ENCODE peak calls at places on chromosome 4, in ten cellular contexts. J is CD8-positive, alpha-beta T cell; M is right cardiac atrium; T is fibroblast of lung; W is pancreas; G is breast epithelium; N is GM23338; Z is IMR-90; Q is astrocyte; L is HL-60. V is an unnamed sample.

GRCh38 chr4:150256841-150257273 is 178.6 kb downstream of the DCLK2 start:
- DNase-seq in G (no peak), Q (no peak), T (no peak), W (no peak), L (peak), N (peak), J (no peak), Z (no peak), M (no peak), V (no peak)

GRCh38 chr4:71184195-71184781 is 154.5 kb upstream of the SLC4A4 start:
- DNase-seq in T (peak), L (peak), M (peak), N (peak), W (no peak), Q (peak), Z (peak), G (no peak), J (peak), V (no peak)

GRCh38 chr4:18155062-18156041 is 133.8 kb upstream of the LCORL start:
- DNase-seq in L (no peak), N (no peak), Z (no peak), G (no peak), Q (no peak), J (no peak), W (no peak), T (no peak), M (no peak), V (no peak)

GRCh38 chr4:71195932-71196331 is 142.9 kb upstream of the SLC4A4 start:
- DNase-seq in N (peak), Q (peak), G (no peak), Z (peak), L (no peak), T (peak), J (no peak), W (no peak), M (no peak), V (no peak)

GRCh38 chr4:75995727-75996126 is 5.0 kb upstream of the SDAD1 start:
- DNase-seq in N (peak), L (peak), G (no peak), Z (peak), M (no peak), Q (peak), J (no peak), W (no peak), T (peak), V (no peak)

GRCh38 chr4:122121593-122121992 is 30.5 kb upstream of the BLTP1 start:
- DNase-seq in L (no peak), N (no peak), W (no peak), M (no peak), T (no peak), G (no peak), Z (no peak), Q (no peak), J (no peak), V (no peak)

GRCh38 chr4:89981789-89982334 is 87.2 kb downstream of the MMRN1 start:
- DNase-seq in W (no peak), Z (no peak), Q (no peak), G (no peak), L (no peak), T (no peak), J (no peak), M (no peak), N (no peak), V (no peak)

GRCh38 chr4:1778642-1779392 is 14.3 kb upstream of the FGFR3 start:
- DNase-seq in Q (no peak), G (no peak), N (no peak), L (no peak), Z (no peak), W (no peak), M (no peak), J (no peak), T (no peak), V (no peak)

GRCh38 chr4:26178874-26179273 is 141.9 kb upstream of the RBPJ start:
- DNase-seq in J (no peak), N (no peak), G (no peak), Z (no peak), Q (no peak), T (peak), L (no peak), M (peak), W (no peak), V (peak)

GRCh38 chr4:188986271-188986689 is 847.0 kb downstream of the TRIML1 start:
- DNase-seq in M (no peak), T (peak), G (no peak), J (no peak), N (no peak), L (no peak), Z (peak), W (no peak), Q (peak), V (no peak)

GRCh38 chr4:28177641-28178040 is 1317.0 kb downstream of the STIM2 start:
- DNase-seq in W (no peak), Z (no peak), J (no peak), L (no peak), M (no peak), N (no peak), G (no peak), Q (no peak), T (no peak), V (no peak)

GRCh38 chr4:79623125-79623905 is 215.3 kb upstream of the GK2 start:
- DNase-seq in J (no peak), M (no peak), N (no peak), Z (peak), L (no peak), G (no peak), Q (no peak), T (peak), W (no peak), V (no peak)

GRCh38 chr4:142567620-142568451 is 278.3 kb downstream of the INPP4B start:
- DNase-seq in Z (peak), N (peak), M (no peak), W (no peak), G (no peak), L (no peak), J (no peak), Q (peak), T (peak), V (no peak)

GRCh38 chr4:972651-973424 is 531 bp downstream of the DGKQ start:
- DNase-seq in W (no peak), T (no peak), J (peak), M (peak), Z (no peak), G (no peak), Q (no peak), N (peak), L (no peak), V (no peak)

GRCh38 chr4:145178740-145179139 is 1.6 kb downstream of the OTUD4 start:
- DNase-seq in L (peak), T (no peak), M (no peak), Z (no peak), J (no peak), W (no peak), N (no peak), G (no peak), Q (peak), V (no peak)

GRCh38 chr4:56050584-56050983 is 101.8 kb downstream of the CEP135 start:
- DNase-seq in Q (no peak), N (no peak), T (no peak), W (no peak), M (no peak), J (no peak), L (no peak), G (no peak), Z (no peak), V (no peak)

GRCh38 chr4:101790521-101791188 is at the start of gene BANK1:
- DNase-seq in M (peak), W (peak), T (peak), N (peak), Z (peak), Q (no peak), G (no peak), L (peak), J (peak), V (no peak)

GRCh38 chr4:182240161-182241130 is 2.8 kb upstream of the TENM3 start:
- DNase-seq in Q (peak), Z (peak), W (no peak), T (peak), M (no peak), J (no peak), G (no peak), L (no peak), N (peak), V (no peak)

GRCh38 chr4:45946699-45947098 is 177.2 kb downstream of the GABRG1 start:
- DNase-seq in M (no peak), J (no peak), W (no peak), Z (no peak), N (no peak), L (no peak), T (no peak), Q (no peak), G (no peak), V (no peak)

GRCh38 chr4:6333301-6334202 is 63.9 kb downstream of the WFS1 start:
- DNase-seq in W (peak), N (peak), M (no peak), Z (no peak), G (no peak), L (no peak), J (no peak), Q (no peak), T (peak), V (no peak)

GRCh38 chr4:150283689-150284088 is 205.4 kb downstream of the DCLK2 start:
- DNase-seq in W (no peak), N (no peak), Z (peak), G (no peak), J (no peak), M (no peak), Q (peak), L (no peak), T (peak), V (no peak)

GRCh38 chr4:38242110-38242509 is 281.9 kb downstream of the PTTG2 start:
- DNase-seq in M (no peak), Q (no peak), N (no peak), T (no peak), L (no peak), W (no peak), G (no peak), Z (no peak), J (no peak), V (no peak)

GRCh38 chr4:143668930-143669553 is 31.4 kb downstream of the FREM3 start:
- DNase-seq in G (no peak), L (no peak), Q (no peak), N (no peak), W (no peak), Z (no peak), M (no peak), J (no peak), T (no peak), V (no peak)

GRCh38 chr4:182711211-182711610 is 206.0 kb downstream of the DCTD start:
- DNase-seq in Z (peak), J (no peak), L (no peak), T (no peak), Q (peak), W (no peak), N (no peak), M (no peak), G (no peak), V (no peak)

GRCh38 chr4:153197301-153197700 is 6.9 kb upstream of the TRIM2 start:
- DNase-seq in W (no peak), M (no peak), T (no peak), J (no peak), G (no peak), Q (no peak), L (no peak), N (no peak), Z (no peak), V (no peak)

GRCh38 chr4:36773467-36773866 is 471.1 kb upstream of the NWD2 start:
- DNase-seq in Z (no peak), Q (no peak), N (no peak), T (no peak), W (no peak), M (no peak), L (no peak), J (no peak), G (no peak), V (no peak)

GRCh38 chr4:86512631-86513030 is 81.5 kb upstream of the PTPN13 start:
- DNase-seq in Q (no peak), N (no peak), J (no peak), W (no peak), M (no peak), G (no peak), Z (no peak), T (no peak), L (no peak), V (no peak)

GRCh38 chr4:1406416-1406945 is at the start of gene NKX1-1:
- DNase-seq in Q (no peak), L (no peak), M (no peak), T (no peak), J (no peak), N (peak), Z (no peak), G (no peak), W (no peak), V (no peak)

GRCh38 chr4:184994010-184994622 is 24.2 kb upstream of the HELT start:
- DNase-seq in N (no peak), W (no peak), Z (no peak), G (no peak), L (peak), J (no peak), T (no peak), Q (no peak), M (no peak), V (no peak)

GRCh38 chr4:109979932-109980717 is 67.4 kb downstream of the EGF start:
- DNase-seq in J (no peak), W (no peak), Z (peak), N (no peak), Q (peak), G (no peak), T (peak), M (no peak), L (no peak), V (no peak)

GRCh38 chr4:47065099-47065498 is 33.7 kb downstream of the GABRB1 start:
- DNase-seq in L (no peak), J (no peak), M (no peak), W (no peak), T (peak), Q (peak), N (no peak), G (no peak), Z (no peak), V (no peak)

GRCh38 chr4:71338846-71339593 is at the start of gene SLC4A4:
- DNase-seq in T (peak), J (no peak), W (no peak), M (no peak), Z (peak), G (no peak), Q (peak), N (no peak), L (no peak), V (no peak)

DNA sequence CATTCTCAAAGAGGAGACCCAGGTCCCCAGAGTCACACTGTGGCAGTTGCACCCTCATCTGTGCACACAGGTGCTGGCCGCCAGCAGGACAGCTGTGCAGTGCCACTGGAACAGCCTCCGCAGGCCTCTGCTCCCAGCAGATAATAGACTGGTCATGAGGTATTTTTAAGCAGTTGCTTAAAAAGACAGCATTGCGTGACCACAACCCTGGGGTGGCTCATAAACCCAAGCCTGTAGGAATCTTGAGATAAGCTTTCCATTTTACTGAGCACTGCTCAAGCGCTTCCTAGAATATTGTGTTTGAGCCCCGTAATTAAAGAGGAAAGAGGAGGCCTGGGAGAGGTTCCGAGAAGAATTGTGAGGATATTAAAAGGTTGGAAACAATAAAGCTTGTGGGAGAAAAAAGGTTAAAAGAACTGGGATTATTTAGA is 86.4 kb upstream of the KIT start:
- DNase-seq in G (no peak), L (no peak), W (no peak), M (no peak), Z (no peak), Q (no peak), J (no peak), T (no peak), N (no peak), V (no peak)
- H3K27ac ChIP-seq in G (no peak), L (no peak), W (no peak), M (no peak), Z (no peak), Q (no peak), J (no peak), T (no peak), N (no peak), V (no peak)

DNA sequence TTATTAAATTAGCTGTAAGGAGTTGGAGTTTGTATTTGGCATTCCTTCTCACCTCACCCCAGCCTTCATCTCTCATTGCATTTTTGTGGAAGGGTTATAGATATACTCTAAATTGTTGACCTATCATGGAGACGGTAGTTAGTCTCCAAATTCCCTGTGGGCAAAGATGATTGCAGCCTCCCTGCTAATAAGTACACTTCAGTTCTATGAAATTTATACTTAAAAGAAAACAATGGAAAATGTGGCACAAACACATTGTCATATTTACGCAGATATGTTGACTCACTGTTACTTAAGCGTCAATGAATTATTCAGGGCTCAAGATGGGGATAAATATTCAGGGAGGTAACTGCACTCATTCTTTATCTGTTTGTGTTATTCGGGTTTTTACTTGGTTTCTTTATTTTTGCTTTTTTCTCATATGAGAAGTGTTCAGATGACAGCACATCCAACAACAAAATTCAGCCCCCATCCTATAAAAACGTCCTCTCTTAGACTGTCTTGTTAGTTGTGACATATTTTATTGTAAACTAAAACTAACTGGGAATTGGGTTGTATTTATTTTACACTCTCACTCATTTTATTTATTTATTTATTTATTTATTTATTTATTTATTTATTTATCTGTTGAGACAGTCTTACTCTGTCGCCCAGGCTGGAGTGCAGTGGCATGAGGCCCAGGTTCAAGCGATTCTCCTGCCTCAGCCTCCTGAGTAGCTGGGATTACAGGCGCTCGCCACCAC is 44.2 kb downstream of the PALLD start:
- DNase-seq in W (no peak), T (no peak), L (no peak), Q (peak), J (no peak), N (no peak), M (no peak), Z (no peak), G (no peak), V (no peak)
- H3K27ac ChIP-seq in W (no peak), T (no peak), L (no peak), Q (peak), J (no peak), N (no peak), M (no peak), Z (no peak), G (no peak), V (no peak)

DNA sequence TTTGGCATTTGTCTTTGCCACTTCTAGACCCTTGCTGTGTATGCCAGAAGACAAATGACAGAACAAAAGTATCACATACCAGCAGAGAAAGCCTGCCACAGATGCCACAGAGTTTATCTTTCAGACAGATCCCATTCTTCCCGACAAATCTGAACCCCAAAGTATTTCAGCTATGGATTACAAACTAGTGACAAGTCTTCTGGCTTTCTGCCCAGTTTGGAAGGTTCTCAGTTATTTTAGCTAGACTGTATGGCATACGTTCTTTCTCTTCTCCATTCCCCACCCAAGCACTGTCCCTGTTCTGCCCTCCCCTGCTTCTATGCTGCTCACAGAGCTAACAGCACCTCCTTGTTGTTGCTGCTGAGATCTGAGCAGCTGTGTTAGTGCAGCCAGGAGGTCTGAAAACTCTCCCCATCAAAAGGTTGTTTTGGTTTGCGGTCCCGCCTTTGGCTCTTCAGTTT is 236.7 kb downstream of the FRAS1 start:
- DNase-seq in T (peak), Z (peak), G (no peak), N (no peak), M (no peak), L (no peak), J (no peak), Q (peak), W (no peak), V (no peak)
- H3K27ac ChIP-seq in T (no peak), Z (no peak), G (peak), N (no peak), M (no peak), L (no peak), J (no peak), Q (peak), W (no peak), V (no peak)

GRCh38 chr4:15936495-15936894 is 2.0 kb downstream of the FGFBP1 start:
- DNase-seq in Z (no peak), L (no peak), Q (no peak), G (no peak), M (no peak), T (no peak), W (no peak), J (no peak), N (no peak), V (no peak)
- H3K27ac ChIP-seq in Z (no peak), L (no peak), Q (no peak), G (no peak), M (no peak), T (no peak), W (no peak), J (no peak), N (no peak), V (no peak)

GRCh38 chr4:40200881-40201797 is 4.3 kb downstream of the RHOH start:
- DNase-seq in T (peak), L (peak), W (no peak), G (no peak), Q (peak), Z (peak), J (no peak), N (no peak), M (no peak), V (no peak)
- H3K27ac ChIP-seq in T (no peak), L (peak), W (no peak), G (peak), Q (no peak), Z (no peak), J (peak), N (no peak), M (no peak), V (no peak)

DNA sequence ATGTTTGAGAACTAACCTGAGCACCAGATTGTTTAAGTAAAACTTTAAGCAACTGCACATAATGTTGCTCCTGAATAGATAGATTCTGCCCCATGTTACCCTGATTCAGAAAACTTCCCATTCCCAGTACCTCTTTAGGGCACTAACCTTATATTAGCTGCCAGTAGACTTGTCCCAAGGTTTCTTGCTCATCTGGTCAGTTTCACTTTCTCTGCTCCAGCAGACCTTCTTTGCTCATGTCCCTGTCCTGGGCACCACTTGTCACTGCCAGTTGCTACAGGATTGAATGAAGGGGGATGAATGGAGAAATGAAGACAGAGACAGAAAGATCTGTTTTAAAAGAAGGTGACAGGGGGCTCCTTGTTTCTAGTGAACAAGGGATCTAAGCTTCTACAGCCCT is 65.2 kb upstream of the UGT2B10 start:
- DNase-seq in N (no peak), M (no peak), T (no peak), Q (no peak), G (no peak), Z (no peak), J (no peak), W (no peak), L (no peak), V (no peak)
- H3K27ac ChIP-seq in N (no peak), M (no peak), T (no peak), Q (no peak), G (no peak), Z (no peak), J (no peak), W (no peak), L (no peak), V (no peak)

GRCh38 chr4:81790477-81790876 is 318.8 kb upstream of the RASGEF1B start:
- DNase-seq in G (no peak), N (no peak), Q (no peak), W (no peak), Z (no peak), M (no peak), J (no peak), L (no peak), T (no peak), V (no peak)
- H3K27ac ChIP-seq in G (no peak), N (no peak), Q (no peak), W (no peak), Z (no peak), M (no peak), J (no peak), L (no peak), T (no peak), V (no peak)